ENCODE peak calls at places on chromosome 7, in six cellular contexts. Q, X, K, U, G and T are unnamed samples.
A peak's percentile ranks its signal among the peaks of the same experiment; 100 is the strongest.

GRCh38 chr7:17593854-17594419 is 295.5 kb downstream of the AHR start:
- DNase-seq in Q (no peak), X (no peak), K (no peak), U (peak; percentile 44), G (no peak), T (peak; percentile 58)

GRCh38 chr7:82266081-82266480 is 177.5 kb downstream of the CACNA2D1 start:
- DNase-seq in Q (no peak), X (no peak), K (no peak), U (no peak), G (no peak), T (no peak)

GRCh38 chr7:127935847-127936376 is 95.3 kb downstream of the LRRC4 start:
- DNase-seq in Q (no peak), X (no peak), K (no peak), U (no peak), G (no peak), T (no peak)

GRCh38 chr7:40356871-40357676 is 222.3 kb downstream of the SUGCT start:
- DNase-seq in Q (no peak), X (no peak), K (no peak), U (no peak), G (no peak), T (no peak)

GRCh38 chr7:151186640-151187408 is at the start of gene ASB10:
- DNase-seq in Q (no peak), X (no peak), K (peak; percentile 55), U (no peak), G (no peak), T (no peak)

GRCh38 chr7:39357648-39358047 is 208.6 kb upstream of the YAE1 start:
- DNase-seq in Q (no peak), X (no peak), K (no peak), U (no peak), G (no peak), T (no peak)

GRCh38 chr7:1385809-1386622 is 73.3 kb downstream of the MICALL2 start:
- DNase-seq in Q (peak; percentile 57), X (no peak), K (no peak), U (no peak), G (no peak), T (no peak)

GRCh38 chr7:23472046-23472445 is 1.8 kb upstream of the IGF2BP3 start:
- DNase-seq in Q (no peak), X (no peak), K (no peak), U (no peak), G (no peak), T (no peak)

GRCh38 chr7:711093-711966 is 15.2 kb upstream of the DNAAF5 start:
- DNase-seq in Q (peak; percentile 81), X (no peak), K (no peak), U (no peak), G (no peak), T (no peak)

GRCh38 chr7:31106303-31107105 is 54.4 kb downstream of the ADCYAP1R1 start:
- DNase-seq in Q (no peak), X (no peak), K (no peak), U (no peak), G (peak; percentile 5), T (no peak)

GRCh38 chr7:26233902-26234511 is 32.5 kb downstream of the CBX3 start:
- DNase-seq in Q (no peak), X (no peak), K (no peak), U (no peak), G (no peak), T (no peak)
- TF ChIP-seq CTCF in Q (no peak), X (no peak), K (no peak), U (no peak), G (no peak), T (no peak)

DNA sequence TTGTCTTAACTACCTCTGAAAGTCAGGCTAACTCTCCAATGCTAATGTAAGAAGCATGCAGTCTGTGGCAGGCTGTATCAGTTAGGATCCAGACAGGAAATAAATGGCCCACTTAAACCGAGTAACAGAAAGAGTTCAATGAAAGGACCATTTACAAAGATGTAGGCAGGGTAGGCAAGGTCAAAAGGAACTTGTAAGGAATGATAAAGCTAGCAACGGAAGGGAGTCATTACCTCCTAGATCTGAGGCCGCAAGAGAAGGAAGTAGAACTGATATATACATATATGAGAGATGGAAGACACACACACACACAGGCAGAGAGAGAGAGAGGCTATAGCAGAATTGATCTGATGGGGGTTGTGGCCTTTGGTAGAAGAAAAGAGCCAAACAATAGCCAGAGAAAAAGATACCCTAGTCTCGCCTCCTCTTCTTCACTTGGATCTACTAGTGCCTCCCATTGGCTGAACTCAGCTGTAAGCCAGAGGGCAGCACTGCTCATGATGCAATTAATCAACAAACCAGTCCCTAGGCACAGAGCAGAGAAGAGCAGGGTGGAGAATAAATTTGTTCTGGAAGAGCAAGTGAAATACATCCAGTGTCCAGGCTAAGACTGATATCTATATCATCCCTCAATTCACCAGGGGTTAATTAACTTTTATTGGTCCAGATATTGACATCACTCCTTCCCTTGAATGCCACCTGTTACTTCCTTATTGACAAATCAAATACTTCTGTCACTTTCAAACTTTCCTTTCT is 91.2 kb downstream of the LSMEM1 start:
- DNase-seq in Q (no peak), X (peak; percentile 93), K (no peak), U (no peak), G (no peak), T (no peak)
- TF ChIP-seq CTCF in Q (no peak), X (peak; percentile 67), K (peak; percentile 10), U (no peak), G (no peak), T (no peak)

DNA sequence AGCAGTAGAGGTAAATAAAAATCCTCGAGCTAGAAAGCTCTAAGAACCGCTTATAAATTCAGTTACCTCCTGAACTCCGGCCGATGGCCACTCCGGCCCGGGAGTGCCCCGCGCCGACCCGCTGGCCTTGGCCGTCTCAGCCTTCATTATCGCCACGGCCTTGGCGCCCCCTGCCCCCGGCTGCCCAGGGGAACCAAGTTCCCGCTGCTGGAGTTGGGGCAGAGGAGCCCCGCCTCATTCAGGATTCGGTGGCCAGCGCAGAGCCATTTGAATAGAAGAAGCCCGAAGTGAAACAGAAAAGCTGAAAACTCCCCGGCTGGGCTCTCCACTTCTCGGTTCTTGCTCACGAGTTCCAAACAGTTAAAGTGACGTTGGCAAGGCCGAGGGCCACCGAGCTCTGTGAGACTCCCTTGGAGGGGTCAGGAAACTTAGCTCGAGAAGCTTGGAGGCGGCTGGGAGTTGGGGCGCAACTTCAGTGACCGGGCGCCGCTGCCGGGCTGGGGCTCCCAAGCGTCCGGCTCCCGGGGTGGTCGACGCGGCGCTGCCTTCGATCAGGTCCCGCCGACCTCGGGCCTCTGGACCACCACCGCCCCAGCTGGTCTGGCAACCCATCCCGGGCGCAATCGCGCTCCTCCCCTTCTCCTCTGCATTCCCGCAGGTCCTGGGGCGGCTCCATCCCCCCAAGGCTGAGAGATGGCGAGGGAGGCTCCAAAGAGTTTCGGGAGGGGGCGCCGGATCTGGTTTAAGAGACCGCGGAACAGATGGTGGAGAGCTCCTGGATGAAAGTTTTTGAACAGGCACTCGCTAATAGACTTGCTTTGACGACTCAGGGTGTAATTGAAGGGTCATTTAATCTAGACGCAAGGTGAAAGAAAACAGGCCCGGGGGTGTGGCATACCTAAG is 5.8 kb upstream of the FEZF1 start:
- DNase-seq in Q (no peak), X (no peak), K (no peak), U (no peak), G (no peak), T (no peak)
- TF ChIP-seq CTCF in Q (no peak), X (no peak), K (no peak), U (no peak), G (no peak), T (no peak)

DNA sequence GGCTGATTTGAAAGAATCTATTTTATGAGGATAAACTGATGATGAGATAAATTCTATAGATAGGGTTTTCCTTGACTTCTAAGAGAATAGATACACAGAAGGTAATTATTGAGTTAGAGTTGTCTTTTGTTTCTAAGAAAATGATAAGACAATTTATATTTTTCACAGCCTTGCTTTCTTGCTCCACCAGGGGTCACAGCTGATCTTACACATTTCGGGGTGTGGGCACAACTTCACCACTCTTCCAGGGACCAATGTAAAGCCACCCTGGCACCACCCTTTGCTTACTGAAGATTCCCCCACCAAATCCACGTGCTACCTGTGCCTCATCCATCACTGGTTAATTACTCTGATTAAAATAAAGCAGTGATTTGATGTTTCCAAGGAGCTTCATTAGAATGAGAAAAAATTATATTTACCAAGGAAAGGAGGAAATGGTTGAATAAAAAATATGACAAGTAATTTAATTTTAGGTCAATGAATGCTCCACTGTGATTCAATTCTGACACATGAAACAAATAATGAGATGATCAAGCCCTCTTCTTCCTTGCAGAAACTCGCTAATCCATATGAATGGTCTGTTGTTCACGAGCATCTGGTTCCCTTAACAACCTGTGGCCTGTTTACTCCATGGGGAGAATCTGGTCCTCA is 177.3 kb upstream of the TNS3 start:
- DNase-seq in Q (no peak), X (no peak), K (no peak), U (no peak), G (no peak), T (no peak)
- TF ChIP-seq CTCF in Q (peak; percentile 64), X (peak; percentile 9), K (no peak), U (peak; percentile 23), G (no peak), T (peak; percentile 25)